ENCODE peak calls at places on chromosomes 1 and 21, in ten cellular contexts. One of them, this sample, is unnamed.

GRCh38 chr1:169873582-169874200 is 20.0 kb downstream of the SCYL3 start:
- DNase-seq in tibial nerve: no peak
- DNase-seq in heart right ventricle: no peak
- DNase-seq in HCT116: no peak
- DNase-seq in left ventricle myocardium inferior: no peak
- DNase-seq in Peyer's patch: no peak
- DNase-seq in brain microvascular endothelial cell: no peak
- DNase-seq in left lung: no peak
- DNase-seq in right lobe of liver: no peak
- DNase-seq in coronary artery: no peak
- DNase-seq in this sample: no peak

GRCh38 chr1:63322944-63323865 is 838 bp downstream of the FOXD3 start:
- DNase-seq in tibial nerve: no peak
- DNase-seq in heart right ventricle: no peak
- DNase-seq in HCT116: no peak
- DNase-seq in left ventricle myocardium inferior: no peak
- DNase-seq in Peyer's patch: no peak
- DNase-seq in brain microvascular endothelial cell: no peak
- DNase-seq in left lung: no peak
- DNase-seq in right lobe of liver: no peak
- DNase-seq in coronary artery: no peak
- DNase-seq in this sample: peak

GRCh38 chr1:234760303-234760723 is 150.3 kb upstream of the IRF2BP2 start:
- DNase-seq in tibial nerve: no peak
- DNase-seq in heart right ventricle: no peak
- DNase-seq in HCT116: no peak
- DNase-seq in left ventricle myocardium inferior: no peak
- DNase-seq in Peyer's patch: no peak
- DNase-seq in brain microvascular endothelial cell: no peak
- DNase-seq in left lung: no peak
- DNase-seq in right lobe of liver: no peak
- DNase-seq in coronary artery: no peak
- DNase-seq in this sample: no peak

GRCh38 chr1:31444725-31445448 is 31.9 kb downstream of the SERINC2 start:
- DNase-seq in tibial nerve: no peak
- DNase-seq in heart right ventricle: no peak
- DNase-seq in HCT116: no peak
- DNase-seq in left ventricle myocardium inferior: no peak
- DNase-seq in Peyer's patch: no peak
- DNase-seq in brain microvascular endothelial cell: no peak
- DNase-seq in left lung: no peak
- DNase-seq in right lobe of liver: peak
- DNase-seq in coronary artery: no peak
- DNase-seq in this sample: no peak

GRCh38 chr1:94709891-94710581 is 110.1 kb upstream of the SLC44A3 start:
- DNase-seq in tibial nerve: no peak
- DNase-seq in heart right ventricle: no peak
- DNase-seq in HCT116: no peak
- DNase-seq in left ventricle myocardium inferior: no peak
- DNase-seq in Peyer's patch: no peak
- DNase-seq in brain microvascular endothelial cell: no peak
- DNase-seq in left lung: no peak
- DNase-seq in right lobe of liver: no peak
- DNase-seq in coronary artery: no peak
- DNase-seq in this sample: no peak

GRCh38 chr1:8866792-8867415 is 11.6 kb downstream of the ENO1 start:
- DNase-seq in tibial nerve: no peak
- DNase-seq in heart right ventricle: no peak
- DNase-seq in HCT116: no peak
- DNase-seq in left ventricle myocardium inferior: no peak
- DNase-seq in Peyer's patch: no peak
- DNase-seq in brain microvascular endothelial cell: no peak
- DNase-seq in left lung: no peak
- DNase-seq in right lobe of liver: no peak
- DNase-seq in coronary artery: no peak
- DNase-seq in this sample: no peak

GRCh38 chr1:205275133-205275532 is 46.4 kb downstream of the NUAK2 start:
- DNase-seq in tibial nerve: no peak
- DNase-seq in heart right ventricle: no peak
- DNase-seq in HCT116: no peak
- DNase-seq in left ventricle myocardium inferior: no peak
- DNase-seq in Peyer's patch: peak
- DNase-seq in brain microvascular endothelial cell: no peak
- DNase-seq in left lung: peak
- DNase-seq in right lobe of liver: peak
- DNase-seq in coronary artery: no peak
- DNase-seq in this sample: peak

GRCh38 chr1:2192031-2192995 is 2.3 kb downstream of the FAAP20 start:
- DNase-seq in tibial nerve: peak
- DNase-seq in heart right ventricle: peak
- DNase-seq in HCT116: no peak
- DNase-seq in left ventricle myocardium inferior: no peak
- DNase-seq in Peyer's patch: no peak
- DNase-seq in brain microvascular endothelial cell: no peak
- DNase-seq in left lung: peak
- DNase-seq in right lobe of liver: no peak
- DNase-seq in coronary artery: no peak
- DNase-seq in this sample: no peak

GRCh38 chr1:44609412-44609767 is 64.9 kb downstream of the TMEM53 start:
- DNase-seq in tibial nerve: peak
- DNase-seq in heart right ventricle: peak
- DNase-seq in HCT116: peak
- DNase-seq in left ventricle myocardium inferior: peak
- DNase-seq in Peyer's patch: peak
- DNase-seq in brain microvascular endothelial cell: peak
- DNase-seq in left lung: no peak
- DNase-seq in right lobe of liver: peak
- DNase-seq in coronary artery: no peak
- DNase-seq in this sample: peak

GRCh38 chr1:174090476-174090875 is 68.3 kb upstream of the RC3H1 start:
- DNase-seq in tibial nerve: no peak
- DNase-seq in heart right ventricle: no peak
- DNase-seq in HCT116: no peak
- DNase-seq in left ventricle myocardium inferior: no peak
- DNase-seq in Peyer's patch: no peak
- DNase-seq in brain microvascular endothelial cell: no peak
- DNase-seq in left lung: no peak
- DNase-seq in right lobe of liver: no peak
- DNase-seq in coronary artery: no peak
- DNase-seq in this sample: no peak

GRCh38 chr1:118117521-118117920 is 67.5 kb downstream of the SPAG17 start:
- DNase-seq in tibial nerve: no peak
- DNase-seq in heart right ventricle: no peak
- DNase-seq in HCT116: no peak
- DNase-seq in left ventricle myocardium inferior: no peak
- DNase-seq in Peyer's patch: no peak
- DNase-seq in brain microvascular endothelial cell: no peak
- DNase-seq in left lung: no peak
- DNase-seq in right lobe of liver: no peak
- DNase-seq in coronary artery: no peak
- DNase-seq in this sample: no peak

GRCh38 chr1:118115567-118116272 is 69.3 kb downstream of the SPAG17 start:
- DNase-seq in tibial nerve: no peak
- DNase-seq in heart right ventricle: no peak
- DNase-seq in HCT116: no peak
- DNase-seq in left ventricle myocardium inferior: no peak
- DNase-seq in Peyer's patch: no peak
- DNase-seq in brain microvascular endothelial cell: no peak
- DNase-seq in left lung: no peak
- DNase-seq in right lobe of liver: no peak
- DNase-seq in coronary artery: no peak
- DNase-seq in this sample: no peak

GRCh38 chr1:118118469-118118868 is 66.6 kb downstream of the SPAG17 start:
- DNase-seq in tibial nerve: peak
- DNase-seq in heart right ventricle: no peak
- DNase-seq in HCT116: no peak
- DNase-seq in left ventricle myocardium inferior: no peak
- DNase-seq in Peyer's patch: no peak
- DNase-seq in brain microvascular endothelial cell: no peak
- DNase-seq in left lung: peak
- DNase-seq in right lobe of liver: peak
- DNase-seq in coronary artery: no peak
- DNase-seq in this sample: no peak

GRCh38 chr1:118116909-118117308 is 68.1 kb downstream of the SPAG17 start:
- DNase-seq in tibial nerve: no peak
- DNase-seq in heart right ventricle: no peak
- DNase-seq in HCT116: no peak
- DNase-seq in left ventricle myocardium inferior: no peak
- DNase-seq in Peyer's patch: no peak
- DNase-seq in brain microvascular endothelial cell: no peak
- DNase-seq in left lung: no peak
- DNase-seq in right lobe of liver: no peak
- DNase-seq in coronary artery: no peak
- DNase-seq in this sample: no peak

GRCh38 chr1:118116401-118116800 is 68.6 kb downstream of the SPAG17 start:
- DNase-seq in tibial nerve: peak
- DNase-seq in heart right ventricle: no peak
- DNase-seq in HCT116: no peak
- DNase-seq in left ventricle myocardium inferior: no peak
- DNase-seq in Peyer's patch: no peak
- DNase-seq in brain microvascular endothelial cell: no peak
- DNase-seq in left lung: no peak
- DNase-seq in right lobe of liver: no peak
- DNase-seq in coronary artery: no peak
- DNase-seq in this sample: no peak
- H3K27ac ChIP-seq in tibial nerve: no peak
- H3K27ac ChIP-seq in heart right ventricle: no peak
- H3K27ac ChIP-seq in HCT116: no peak
- H3K27ac ChIP-seq in left ventricle myocardium inferior: no peak
- H3K27ac ChIP-seq in Peyer's patch: no peak
- H3K27ac ChIP-seq in brain microvascular endothelial cell: no peak
- H3K27ac ChIP-seq in left lung: no peak
- H3K27ac ChIP-seq in right lobe of liver: no peak
- H3K27ac ChIP-seq in coronary artery: no peak
- H3K27ac ChIP-seq in this sample: no peak

GRCh38 chr1:184954232-184954995 is 19.9 kb downstream of the NIBAN1 start:
- DNase-seq in tibial nerve: no peak
- DNase-seq in heart right ventricle: no peak
- DNase-seq in HCT116: no peak
- DNase-seq in left ventricle myocardium inferior: no peak
- DNase-seq in Peyer's patch: no peak
- DNase-seq in brain microvascular endothelial cell: no peak
- DNase-seq in left lung: no peak
- DNase-seq in right lobe of liver: no peak
- DNase-seq in coronary artery: no peak
- DNase-seq in this sample: no peak
- TF ChIP-seq CTCF in tibial nerve: no peak
- TF ChIP-seq CTCF in heart right ventricle: peak
- TF ChIP-seq CTCF in HCT116: no peak
- TF ChIP-seq CTCF in left ventricle myocardium inferior: no peak
- TF ChIP-seq CTCF in Peyer's patch: no peak
- TF ChIP-seq CTCF in brain microvascular endothelial cell: peak
- TF ChIP-seq CTCF in left lung: no peak
- TF ChIP-seq CTCF in right lobe of liver: no peak
- TF ChIP-seq CTCF in coronary artery: no peak
- TF ChIP-seq CTCF in this sample: no peak

GRCh38 chr21:41510500-41510899 is 2.5 kb upstream of the TMPRSS2 start:
- DNase-seq in tibial nerve: no peak
- DNase-seq in heart right ventricle: no peak
- DNase-seq in HCT116: no peak
- DNase-seq in left ventricle myocardium inferior: no peak
- DNase-seq in Peyer's patch: no peak
- DNase-seq in brain microvascular endothelial cell: no peak
- DNase-seq in left lung: no peak
- DNase-seq in right lobe of liver: peak
- DNase-seq in coronary artery: no peak
- DNase-seq in this sample: no peak

GRCh38 chr21:41508415-41509205 is 652 bp upstream of the TMPRSS2 start:
- DNase-seq in tibial nerve: no peak
- DNase-seq in heart right ventricle: no peak
- DNase-seq in HCT116: no peak
- DNase-seq in left ventricle myocardium inferior: no peak
- DNase-seq in Peyer's patch: no peak
- DNase-seq in brain microvascular endothelial cell: no peak
- DNase-seq in left lung: no peak
- DNase-seq in right lobe of liver: peak
- DNase-seq in coronary artery: no peak
- DNase-seq in this sample: no peak

GRCh38 chr21:41507521-41508414 is at the start of gene TMPRSS2:
- DNase-seq in tibial nerve: no peak
- DNase-seq in heart right ventricle: no peak
- DNase-seq in HCT116: no peak
- DNase-seq in left ventricle myocardium inferior: no peak
- DNase-seq in Peyer's patch: no peak
- DNase-seq in brain microvascular endothelial cell: no peak
- DNase-seq in left lung: peak
- DNase-seq in right lobe of liver: peak
- DNase-seq in coronary artery: no peak
- DNase-seq in this sample: no peak

GRCh38 chr21:41509733-41510132 is 1.8 kb upstream of the TMPRSS2 start:
- DNase-seq in tibial nerve: no peak
- DNase-seq in heart right ventricle: no peak
- DNase-seq in HCT116: no peak
- DNase-seq in left ventricle myocardium inferior: no peak
- DNase-seq in Peyer's patch: no peak
- DNase-seq in brain microvascular endothelial cell: no peak
- DNase-seq in left lung: no peak
- DNase-seq in right lobe of liver: no peak
- DNase-seq in coronary artery: no peak
- DNase-seq in this sample: no peak

DNA sequence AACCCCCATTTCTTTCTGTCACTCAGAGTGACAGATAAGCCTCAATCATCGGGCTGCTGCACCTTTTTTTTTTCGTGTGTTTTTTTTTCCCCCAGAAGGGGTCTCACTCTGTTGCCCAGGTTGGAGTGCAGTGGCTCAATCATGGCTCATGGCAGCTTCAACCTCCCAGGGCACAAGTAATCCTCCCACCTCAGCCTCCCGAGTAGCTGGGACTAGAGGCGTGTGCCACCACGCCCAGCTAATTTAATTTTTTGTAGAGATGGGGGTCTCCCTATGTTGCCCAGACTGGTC is 1.2 kb upstream of the TMPRSS2 start:
- DNase-seq in tibial nerve: no peak
- DNase-seq in heart right ventricle: no peak
- DNase-seq in HCT116: no peak
- DNase-seq in left ventricle myocardium inferior: no peak
- DNase-seq in Peyer's patch: no peak
- DNase-seq in brain microvascular endothelial cell: no peak
- DNase-seq in left lung: no peak
- DNase-seq in right lobe of liver: no peak
- DNase-seq in coronary artery: no peak
- DNase-seq in this sample: no peak
- H3K27ac ChIP-seq in tibial nerve: no peak
- H3K27ac ChIP-seq in heart right ventricle: no peak
- H3K27ac ChIP-seq in HCT116: no peak
- H3K27ac ChIP-seq in left ventricle myocardium inferior: no peak
- H3K27ac ChIP-seq in Peyer's patch: peak
- H3K27ac ChIP-seq in brain microvascular endothelial cell: no peak
- H3K27ac ChIP-seq in left lung: no peak
- H3K27ac ChIP-seq in right lobe of liver: peak
- H3K27ac ChIP-seq in coronary artery: no peak
- H3K27ac ChIP-seq in this sample: no peak

DNA sequence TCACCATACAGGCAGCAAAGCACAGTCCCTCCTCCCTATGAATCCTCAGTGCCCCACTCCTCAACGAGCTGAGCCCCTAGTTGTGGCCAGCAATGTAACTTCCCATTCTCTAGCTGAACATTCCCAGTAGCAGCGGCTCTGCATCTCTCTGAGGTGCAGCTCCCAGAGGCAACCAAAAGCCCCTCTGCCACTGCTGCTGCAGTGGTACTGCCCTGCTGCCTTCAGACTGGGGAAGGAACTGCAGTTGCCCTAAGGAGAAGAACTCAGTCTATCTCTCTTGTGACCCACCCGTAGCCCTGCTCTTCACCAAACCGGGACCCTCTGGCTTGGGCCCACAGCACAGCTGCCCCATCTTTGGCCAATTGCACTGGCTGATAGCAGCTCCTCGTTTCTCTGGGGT is 31.6 kb downstream of the PYHIN1 start:
- DNase-seq in tibial nerve: no peak
- DNase-seq in heart right ventricle: no peak
- DNase-seq in HCT116: no peak
- DNase-seq in left ventricle myocardium inferior: no peak
- DNase-seq in Peyer's patch: no peak
- DNase-seq in brain microvascular endothelial cell: no peak
- DNase-seq in left lung: no peak
- DNase-seq in right lobe of liver: no peak
- DNase-seq in coronary artery: no peak
- DNase-seq in this sample: no peak
- TF ChIP-seq CTCF in tibial nerve: no peak
- TF ChIP-seq CTCF in heart right ventricle: no peak
- TF ChIP-seq CTCF in HCT116: no peak
- TF ChIP-seq CTCF in left ventricle myocardium inferior: no peak
- TF ChIP-seq CTCF in Peyer's patch: no peak
- TF ChIP-seq CTCF in brain microvascular endothelial cell: no peak
- TF ChIP-seq CTCF in left lung: no peak
- TF ChIP-seq CTCF in right lobe of liver: no peak
- TF ChIP-seq CTCF in coronary artery: no peak
- TF ChIP-seq CTCF in this sample: no peak